ENCODE peak calls at places on chromosomes 11 and 22, in four cellular contexts. M is T-helper 1 cell, J is nephron progenitor cell, X is NCI-H69. F is an unnamed sample.

GRCh38 chr11:117820071-117820470 is 4.5 kb downstream of the FXYD2 start:
- DNase-seq in M (no peak), J (no peak), X (peak; percentile 81), F (no peak)

GRCh38 chr11:86748296-86748695 is 52.0 kb upstream of the PRSS23 start:
- DNase-seq in M (no peak), J (no peak), X (no peak), F (no peak)

GRCh38 chr22:50027639-50028537 is 15.3 kb upstream of the IL17REL start:
- DNase-seq in M (no peak), J (no peak), X (peak; percentile 68), F (no peak)

GRCh38 chr11:4134844-4135243 is 40.2 kb downstream of the RRM1 start:
- DNase-seq in M (no peak), J (no peak), X (no peak), F (no peak)

GRCh38 chr11:61480936-61481335 is 27.6 kb upstream of the LRRC10B start:
- DNase-seq in M (no peak), J (peak; percentile 89), X (peak; percentile 92), F (peak; percentile 74)

GRCh38 chr11:130178441-130178971 is 18.9 kb downstream of the ST14 start:
- DNase-seq in M (no peak), J (no peak), X (peak; percentile 84), F (no peak)

GRCh38 chr11:77294040-77294439 is 7.4 kb downstream of the GDPD4 start:
- DNase-seq in M (no peak), J (no peak), X (no peak), F (no peak)

GRCh38 chr22:43855431-43855830 is 6.9 kb downstream of the SULT4A1 start:
- DNase-seq in M (no peak), J (no peak), X (no peak), F (no peak)

GRCh38 chr22:23364389-23364788 is 184.1 kb downstream of the BCR start:
- DNase-seq in M (no peak), J (no peak), X (no peak), F (no peak)

GRCh38 chr11:59259867-59260475 is 47.2 kb upstream of the MPEG1 start:
- DNase-seq in M (no peak), J (no peak), X (no peak), F (no peak)

GRCh38 chr11:60455531-60456042 is at the start of gene MS4A1:
- DNase-seq in M (no peak), J (no peak), X (no peak), F (no peak)

GRCh38 chr11:115990004-115990447 is 485.8 kb upstream of the CADM1 start:
- DNase-seq in M (no peak), J (peak; percentile 44), X (peak; percentile 63), F (peak; percentile 66)

GRCh38 chr11:69915501-69916250 is 96.5 kb upstream of the FGF3 start:
- DNase-seq in M (no peak), J (peak; percentile 93), X (peak; percentile 86), F (peak; percentile 92)

GRCh38 chr11:73308003-73308962 is at the start of gene ARHGEF17:
- DNase-seq in M (no peak), J (peak; percentile 82), X (peak; percentile 94), F (peak; percentile 69)

GRCh38 chr11:120576606-120577005 is 65.1 kb downstream of the GRIK4 start:
- DNase-seq in M (no peak), J (no peak), X (no peak), F (no peak)

GRCh38 chr11:1458340-1459218 is 28.0 kb downstream of the MOB2 start:
- DNase-seq in M (no peak), J (peak; percentile 62), X (peak; percentile 45), F (peak; percentile 45)

GRCh38 chr22:35769974-35770373 is 52.3 kb downstream of the APOL5 start:
- DNase-seq in M (no peak), J (no peak), X (no peak), F (no peak)